ENCODE peak calls at places on chromosomes 13 and 19, in five cellular contexts. U is brain microvascular endothelial cell; N is lower leg skin; J is gastrocnemius medialis; H is CD8-positive, alpha-beta T cell. W is an unnamed sample.

GRCh38 chr19:46373573-46374359 is 26.9 kb downstream of the PPP5C start:
- DNase-seq in U (peak), N (peak), J (peak), H (no peak), W (peak)

GRCh38 chr19:1503089-1503924 is 9.5 kb downstream of the ADAMTSL5 start:
- DNase-seq in U (peak), N (no peak), J (peak), H (peak), W (peak)

GRCh38 chr19:934865-935422 is 9.1 kb downstream of the ARID3A start:
- DNase-seq in U (no peak), N (peak), J (peak), H (no peak), W (peak)

GRCh38 chr19:51354742-51355148 is 11.4 kb downstream of the ETFB start:
- DNase-seq in U (peak), N (no peak), J (no peak), H (peak), W (no peak)

GRCh38 chr13:109914111-109914510 is 127.7 kb upstream of the IRS2 start:
- DNase-seq in U (no peak), N (no peak), J (no peak), H (no peak), W (no peak)

GRCh38 chr19:30664358-30665058 is 292.3 kb downstream of the ZNF536 start:
- DNase-seq in U (peak), N (no peak), J (peak), H (no peak), W (peak)

GRCh38 chr19:57438925-57439324 is 3.8 kb downstream of the ZNF749 start:
- DNase-seq in U (no peak), N (no peak), J (no peak), H (no peak), W (no peak)

GRCh38 chr13:43991773-43992201 is 112.1 kb downstream of the LACC1 start:
- DNase-seq in U (no peak), N (no peak), J (no peak), H (no peak), W (no peak)

GRCh38 chr19:44891016-44891882 is at the start of gene TOMM40:
- DNase-seq in U (peak), N (peak), J (no peak), H (no peak), W (peak)

GRCh38 chr19:40907968-40908735 is 26.1 kb upstream of the CYP2A7 start:
- DNase-seq in U (no peak), N (no peak), J (no peak), H (peak), W (no peak)

GRCh38 chr19:21693399-21693798 is 74.0 kb downstream of the ZNF100 start:
- DNase-seq in U (no peak), N (no peak), J (peak), H (no peak), W (no peak)

GRCh38 chr19:20662421-20663105 is 1.2 kb upstream of the ZNF626 start:
- DNase-seq in U (no peak), N (no peak), J (no peak), H (no peak), W (no peak)

GRCh38 chr13:101916758-101917474 is 464.4 kb downstream of the ITGBL1 start:
- DNase-seq in U (no peak), N (no peak), J (no peak), H (no peak), W (no peak)

GRCh38 chr13:101917475-101917810 is 465.0 kb downstream of the ITGBL1 start:
- DNase-seq in U (no peak), N (no peak), J (no peak), H (no peak), W (no peak)

GRCh38 chr13:101916108-101916757 is 463.8 kb downstream of the ITGBL1 start:
- DNase-seq in U (peak), N (no peak), J (no peak), H (no peak), W (no peak)

GRCh38 chr13:101915333-101915732 is 462.9 kb downstream of the ITGBL1 start:
- DNase-seq in U (no peak), N (no peak), J (no peak), H (no peak), W (no peak)

GRCh38 chr13:101915755-101916107 is 463.3 kb downstream of the ITGBL1 start:
- DNase-seq in U (no peak), N (no peak), J (no peak), H (no peak), W (no peak)
- H3K4me3 ChIP-seq in U (no peak), N (no peak), J (no peak), H (no peak), W (no peak)

GRCh38 chr19:39083983-39084731 is at the start of gene ACP7:
- DNase-seq in U (no peak), N (no peak), J (no peak), H (peak), W (no peak)

GRCh38 chr19:39083599-39083982 is 577 bp upstream of the ACP7 start:
- DNase-seq in U (no peak), N (no peak), J (no peak), H (no peak), W (no peak)

GRCh38 chr19:39086401-39086800 is 2.2 kb downstream of the ACP7 start:
- DNase-seq in U (no peak), N (no peak), J (no peak), H (no peak), W (no peak)

GRCh38 chr19:39085392-39085791 is 1.2 kb downstream of the ACP7 start:
- DNase-seq in U (no peak), N (no peak), J (no peak), H (no peak), W (no peak)

DNA sequence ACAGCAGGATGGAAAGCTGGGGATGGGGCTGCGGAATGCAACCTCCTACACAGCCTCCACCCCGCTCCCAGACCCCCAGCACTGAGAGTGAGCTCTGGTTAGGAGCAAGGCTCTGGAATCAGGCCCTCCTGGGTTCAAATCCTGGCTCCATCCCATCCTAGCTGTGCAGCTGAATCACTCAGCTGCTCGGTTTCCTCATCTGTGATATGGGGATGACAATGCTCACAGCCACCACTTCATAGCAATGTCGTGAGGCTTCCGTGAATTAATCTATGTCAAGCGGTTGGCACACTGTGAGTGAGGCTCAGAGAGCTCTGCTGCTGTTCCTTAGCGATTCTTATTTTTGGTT is 538 bp downstream of the ACP7 start:
- DNase-seq in U (no peak), N (no peak), J (no peak), H (no peak), W (no peak)
- H3K4me3 ChIP-seq in U (no peak), N (no peak), J (no peak), H (no peak), W (no peak)

DNA sequence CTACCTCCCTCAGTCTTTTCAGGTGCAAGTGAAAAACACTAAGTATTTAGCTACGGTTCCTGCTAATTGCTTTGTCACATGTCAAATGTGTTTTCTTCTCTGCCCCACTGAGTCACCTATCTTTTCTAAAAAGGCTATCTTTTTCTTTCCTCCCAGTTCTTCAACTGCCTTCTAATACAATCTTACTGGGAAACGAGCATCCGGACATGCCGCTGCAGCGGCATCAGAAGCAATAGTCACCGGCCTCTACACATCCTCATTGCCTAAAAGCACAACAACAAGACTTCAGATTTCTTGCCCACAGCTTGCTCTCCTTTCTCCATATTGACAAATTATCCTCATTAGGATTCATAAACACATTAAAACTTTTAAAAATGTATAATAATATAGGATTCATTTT is 1.2 kb downstream of the PCDH9 start:
- DNase-seq in U (no peak), N (no peak), J (no peak), H (no peak), W (no peak)
- H3K4me3 ChIP-seq in U (peak), N (no peak), J (peak), H (no peak), W (peak)

GRCh38 chr13:41386206-41386605 is 71.1 kb upstream of the RGCC start:
- DNase-seq in U (no peak), N (no peak), J (no peak), H (no peak), W (no peak)
- H3K4me3 ChIP-seq in U (no peak), N (no peak), J (no peak), H (no peak), W (no peak)